ENCODE peak calls at places on chromosomes 3 and 15, in four cellular contexts. V, L, A and E are unnamed samples.

GRCh38 chr3:98027084-98027445 is 8.1 kb downstream of the GABRR3 start:
- DNase-seq in A (no peak), V (no peak), L (no peak), E (no peak)

GRCh38 chr15:99476413-99477222 is 89.2 kb upstream of the MEF2A start:
- DNase-seq in A (peak; percentile 74), L (peak; percentile 100), V (peak; percentile 79), E (peak; percentile 41)

GRCh38 chr3:33954956-33955355 is 156.5 kb downstream of the PDCD6IP start:
- DNase-seq in A (no peak), L (no peak), V (no peak), E (no peak)

GRCh38 chr15:55907797-55908196 is 85.6 kb downstream of the NEDD4 start:
- DNase-seq in L (peak; percentile 99), A (peak; percentile 20), V (no peak), E (no peak)

GRCh38 chr3:45205126-45205525 is 21.0 kb downstream of the TMEM158 start:
- DNase-seq in V (no peak), A (no peak), L (peak; percentile 82), E (no peak)

GRCh38 chr3:195394700-195395099 is 48.1 kb downstream of the ACAP2 start:
- DNase-seq in L (peak; percentile 49), A (no peak), V (no peak), E (no peak)

GRCh38 chr3:134291300-134292254 is 40.9 kb upstream of the RYK start:
- DNase-seq in V (peak; percentile 93), A (peak; percentile 74), L (peak; percentile 81), E (no peak)

GRCh38 chr15:47951761-47952160 is 169.0 kb upstream of the SLC24A5 start:
- DNase-seq in A (no peak), V (no peak), L (no peak), E (no peak)

GRCh38 chr15:61623746-61624145 is 394.6 kb upstream of the RORA start:
- DNase-seq in L (no peak), V (no peak), A (no peak), E (no peak)

GRCh38 chr3:60948488-60948887 is 302.8 kb downstream of the FHIT start:
- DNase-seq in L (no peak), A (no peak), V (no peak), E (no peak)

GRCh38 chr3:46065294-46065705 is 38.0 kb upstream of the XCR1 start:
- DNase-seq in V (peak; percentile 81), A (peak; percentile 22), L (peak; percentile 8), E (peak; percentile 51)

GRCh38 chr3:52527732-52528595 is 5.7 kb downstream of the NT5DC2 start:
- DNase-seq in V (no peak), L (no peak), A (no peak), E (no peak)
- H3K4me1 ChIP-seq in V (peaks cover 3% of the 10 kb centered on the region), L (peaks cover 21% of the 10 kb centered on the region), A (peaks cover 38% of the 10 kb centered on the region), E (peaks cover 3% of the 10 kb centered on the region)

DNA sequence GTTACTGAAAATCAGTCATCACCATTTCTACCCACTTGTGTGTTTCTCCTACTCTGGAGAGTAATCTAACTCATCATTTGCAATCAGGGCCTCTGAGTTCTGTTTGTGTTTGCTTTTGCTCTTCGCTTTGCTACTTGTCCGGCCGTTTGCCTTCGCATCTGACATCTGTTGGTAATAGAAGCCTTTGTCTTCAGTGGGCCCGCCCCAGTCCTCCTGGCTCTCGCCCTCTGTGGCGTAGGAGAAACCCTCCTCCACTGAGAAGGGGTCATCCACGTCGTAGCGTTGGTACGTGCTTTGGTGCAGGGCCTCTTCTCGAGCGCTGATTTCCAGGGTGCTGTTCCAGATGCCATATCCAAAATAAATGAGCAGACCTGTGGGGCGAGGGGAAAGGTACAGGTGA is 48.3 kb downstream of the CLDN11 start:
- DNase-seq in A (no peak), V (no peak), L (no peak), E (no peak)
- H3K27ac ChIP-seq in A (no peak overlapping the region), V (no peak overlapping the region), L (no peak overlapping the region), E (no peak overlapping the region)

GRCh38 chr3:56919797-56920195 is 118.0 kb upstream of the ARHGEF3 start:
- DNase-seq in A (no peak), L (no peak), V (no peak), E (no peak)

GRCh38 chr3:56917740-56918568 is 116.2 kb upstream of the ARHGEF3 start:
- DNase-seq in L (no peak), V (no peak), A (no peak), E (no peak)

GRCh38 chr3:56923546-56924224 is 121.9 kb upstream of the ARHGEF3 start:
- DNase-seq in L (peak; percentile 35), A (peak; percentile 42), V (peak; percentile 20), E (peak; percentile 75)

GRCh38 chr3:56919137-56919796 is 117.5 kb upstream of the ARHGEF3 start:
- DNase-seq in A (no peak), L (no peak), V (no peak), E (no peak)

GRCh38 chr3:56921573-56922571 is 120.1 kb upstream of the ARHGEF3 start:
- DNase-seq in L (peak; percentile 71), A (peak; percentile 38), V (peak; percentile 8), E (no peak)
- H3K4me1 ChIP-seq in L (peaks cover 4% of the 10 kb centered on the region), A (peaks cover 29% of the 10 kb centered on the region), V (peaks cover 11% of the 10 kb centered on the region), E (peaks cover 4% of the 10 kb centered on the region)

GRCh38 chr15:69556344-69556743 is 103.7 kb downstream of the RPLP1 start:
- DNase-seq in A (peak; percentile 32), V (no peak), L (no peak), E (no peak)

GRCh38 chr15:69555080-69555479 is 102.5 kb downstream of the RPLP1 start:
- DNase-seq in L (no peak), V (no peak), A (no peak), E (no peak)

GRCh38 chr15:69558138-69558409 is 105.5 kb downstream of the RPLP1 start:
- DNase-seq in A (no peak), L (no peak), V (no peak), E (no peak)

GRCh38 chr15:69559440-69560215 is 107.0 kb downstream of the RPLP1 start:
- DNase-seq in A (no peak), L (no peak), V (no peak), E (no peak)

GRCh38 chr15:69557340-69558137 is 104.9 kb downstream of the RPLP1 start:
- DNase-seq in A (peak; percentile 86), V (no peak), L (peak; percentile 94), E (peak; percentile 57)
- H3K27ac ChIP-seq in A (peak overlapping the region; percentile 50), V (no peak overlapping the region), L (peak overlapping the region; percentile 70), E (peak overlapping the region; percentile 45)